ENCODE peak calls at places on chromosomes 5 and 9, in eight cellular contexts. O, J, C, A, U, T, G and M are unnamed samples.
A peak's percentile ranks its signal among the peaks of the same experiment; 100 is the strongest.

GRCh38 chr5:31645420-31646081 is 6.6 kb downstream of the PDZD2 start:
- DNase-seq in O (no peak), J (no peak), C (no peak), A (no peak), U (no peak), T (no peak), G (no peak), M (no peak)

GRCh38 chr9:133585481-133586367 is 23.5 kb downstream of the FAM163B start:
- DNase-seq in O (no peak), J (no peak), C (no peak), A (no peak), U (no peak), T (peak; percentile 35), G (no peak), M (no peak)

GRCh38 chr9:135949666-135950134 is 11.5 kb downstream of the UBAC1 start:
- DNase-seq in O (no peak), J (peak; percentile 67), C (no peak), A (no peak), U (no peak), T (no peak), G (no peak), M (no peak)

GRCh38 chr5:97752871-97753270 is 569.8 kb upstream of the RIOK2 start:
- DNase-seq in O (no peak), J (no peak), C (no peak), A (peak; percentile 30), U (no peak), T (no peak), G (no peak), M (no peak)

GRCh38 chr5:132765311-132766019 is 11.6 kb downstream of the SEPTIN8 start:
- DNase-seq in O (no peak), J (peak; percentile 53), C (no peak), A (no peak), U (no peak), T (no peak), G (no peak), M (no peak)

GRCh38 chr5:147809830-147810666 is 21.4 kb downstream of the SPINK1 start:
- DNase-seq in O (no peak), J (no peak), C (no peak), A (no peak), U (no peak), T (no peak), G (no peak), M (no peak)

GRCh38 chr5:78644741-78645300 is 3.8 kb downstream of the LHFPL2 start:
- DNase-seq in O (no peak), J (no peak), C (no peak), A (no peak), U (no peak), T (no peak), G (no peak), M (no peak)

GRCh38 chr9:84297162-84297821 is 43.3 kb downstream of the SLC28A3 start:
- DNase-seq in O (no peak), J (no peak), C (no peak), A (peak; percentile 27), U (no peak), T (no peak), G (no peak), M (no peak)

GRCh38 chr5:434443-435146 is 8.4 kb upstream of the EXOC3 start:
- DNase-seq in O (no peak), J (no peak), C (no peak), A (no peak), U (peak; percentile 55), T (no peak), G (no peak), M (no peak)

GRCh38 chr9:111896942-111897830 is 572 bp downstream of the UGCG start:
- DNase-seq in O (no peak), J (peak; percentile 65), C (peak; percentile 38), A (peak; percentile 51), U (peak; percentile 79), T (peak; percentile 55), G (peak; percentile 70), M (no peak)

GRCh38 chr5:2560435-2560834 is 191.0 kb downstream of the IRX2 start:
- DNase-seq in O (no peak), J (no peak), C (no peak), A (no peak), U (no peak), T (no peak), G (no peak), M (no peak)

GRCh38 chr9:136625101-136626065 is 37.3 kb upstream of the EGFL7 start:
- DNase-seq in O (no peak), J (peak; percentile 76), C (no peak), A (peak; percentile 88), U (peak; percentile 88), T (peak; percentile 70), G (peak; percentile 73), M (no peak)

GRCh38 chr5:141050622-141051525 is at the start of gene PCDHB1:
- DNase-seq in O (no peak), J (no peak), C (no peak), A (no peak), U (no peak), T (no peak), G (no peak), M (no peak)

GRCh38 chr5:111775224-111775623 is 18.2 kb upstream of the NREP start:
- DNase-seq in O (no peak), J (no peak), C (no peak), A (peak; percentile 70), U (no peak), T (peak; percentile 80), G (no peak), M (no peak)

GRCh38 chr5:123754167-123754840 is 242.3 kb downstream of the CSNK1G3 start:
- DNase-seq in O (no peak), J (no peak), C (no peak), A (peak; percentile 32), U (no peak), T (no peak), G (no peak), M (no peak)

GRCh38 chr5:115457985-115458384 is 86.6 kb downstream of the FEM1C start:
- DNase-seq in O (no peak), J (no peak), C (no peak), A (peak; percentile 88), U (no peak), T (no peak), G (no peak), M (no peak)

GRCh38 chr5:180990086-180990888 is 1.6 kb downstream of the BTNL3 start:
- DNase-seq in O (no peak), J (no peak), C (no peak), A (no peak), U (no peak), T (peak; percentile 42), G (no peak), M (no peak)
- H3K4me3 ChIP-seq in O (no peak overlapping the region), J (no peak overlapping the region), C (no peak overlapping the region), A (no peak overlapping the region), U (no peak overlapping the region), T (peak overlapping the region; percentile 28), G (no peak overlapping the region), M (peak overlapping the region; percentile 30)

DNA sequence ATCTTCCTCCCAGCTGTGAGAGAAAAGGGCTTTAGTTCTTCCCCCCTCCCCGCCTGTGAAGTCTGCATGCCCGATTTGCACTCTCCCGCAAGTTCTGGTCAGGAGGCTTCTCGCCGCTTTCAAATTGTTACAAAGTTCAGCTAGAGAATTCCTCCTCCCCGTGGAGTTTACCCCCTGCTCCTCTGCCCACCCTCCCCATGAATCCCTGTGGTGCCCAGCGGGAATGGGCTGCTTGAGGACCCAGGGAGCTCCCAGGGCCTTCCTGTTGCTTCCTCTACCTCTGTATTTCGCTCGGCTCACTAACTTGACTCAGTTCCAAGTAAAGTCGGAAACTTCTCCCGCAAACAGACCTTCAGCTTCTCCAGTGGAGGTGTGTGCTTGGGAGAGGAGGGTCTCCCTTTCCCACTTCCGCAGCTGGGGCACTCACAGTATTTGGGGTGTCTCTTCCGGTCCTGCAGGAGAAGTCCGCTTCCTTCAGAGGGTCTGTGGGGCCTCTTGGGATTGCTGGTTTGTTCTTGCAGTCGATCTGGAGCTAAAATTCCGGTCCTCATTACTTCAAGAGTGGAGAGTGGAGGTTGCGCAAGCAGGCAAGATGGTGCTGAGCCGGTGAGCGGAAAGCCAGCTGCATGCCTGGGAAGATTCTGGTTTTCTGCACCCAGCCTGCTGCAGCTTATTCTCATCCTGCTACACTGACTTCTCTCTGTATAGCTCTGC is 97.8 kb downstream of the ADAMTS12 start:
- DNase-seq in O (no peak), J (no peak), C (no peak), A (peak; percentile 25), U (no peak), T (no peak), G (no peak), M (no peak)
- H3K4me3 ChIP-seq in O (no peak overlapping the region), J (peak overlapping the region; percentile 16), C (no peak overlapping the region), A (no peak overlapping the region), U (no peak overlapping the region), T (no peak overlapping the region), G (no peak overlapping the region), M (no peak overlapping the region)

DNA sequence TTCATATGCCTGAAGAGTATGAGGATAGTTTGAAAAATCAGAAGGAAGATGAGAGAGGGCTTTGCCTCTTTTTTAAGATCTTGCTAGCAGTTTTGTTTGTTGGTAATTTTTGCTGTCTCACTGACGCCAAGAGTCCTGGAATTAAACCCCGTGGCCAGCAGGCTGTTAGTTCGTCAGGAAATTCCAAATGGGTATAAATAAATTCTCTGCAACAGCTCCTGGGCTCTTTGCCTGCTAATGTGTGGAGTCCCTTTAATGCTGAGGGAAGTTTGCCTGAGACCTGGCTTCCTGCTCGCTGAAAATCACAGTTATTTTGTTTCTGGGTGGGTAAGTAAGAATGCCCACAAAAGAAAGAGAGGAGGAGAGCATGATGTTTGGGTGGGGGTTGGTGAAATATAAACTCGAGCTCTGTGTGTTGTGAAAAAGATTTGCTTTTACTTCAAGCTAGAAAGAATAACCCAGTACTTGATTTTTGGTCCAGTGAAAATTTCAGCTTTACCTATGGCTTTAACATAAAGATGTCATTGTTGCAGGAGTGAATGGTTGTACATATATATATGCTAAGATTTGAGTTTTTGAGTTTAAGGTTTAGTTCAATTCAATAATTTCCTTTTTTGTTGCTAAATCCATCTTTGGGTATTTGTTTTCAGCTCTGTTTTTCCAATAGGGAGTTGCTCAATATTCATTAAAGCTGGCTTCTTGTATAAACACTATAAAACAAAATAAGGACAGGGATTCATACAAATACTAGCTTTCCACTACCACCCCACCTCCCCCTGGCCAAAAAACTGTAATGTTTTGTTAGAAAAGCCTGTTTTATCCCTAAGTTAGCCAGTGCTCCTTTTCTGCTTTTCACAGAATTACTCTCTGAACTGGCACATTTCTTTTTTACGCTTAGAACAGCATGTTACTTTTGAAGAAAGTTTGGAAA is 147.8 kb upstream of the DMRT1 start:
- DNase-seq in O (no peak), J (peak; percentile 37), C (peak; percentile 55), A (peak; percentile 84), U (peak; percentile 93), T (no peak), G (peak; percentile 64), M (no peak)
- H3K4me3 ChIP-seq in O (no peak overlapping the region), J (peak overlapping the region; percentile 70), C (no peak overlapping the region), A (no peak overlapping the region), U (peak overlapping the region; percentile 31), T (no peak overlapping the region), G (peak overlapping the region; percentile 25), M (no peak overlapping the region)

DNA sequence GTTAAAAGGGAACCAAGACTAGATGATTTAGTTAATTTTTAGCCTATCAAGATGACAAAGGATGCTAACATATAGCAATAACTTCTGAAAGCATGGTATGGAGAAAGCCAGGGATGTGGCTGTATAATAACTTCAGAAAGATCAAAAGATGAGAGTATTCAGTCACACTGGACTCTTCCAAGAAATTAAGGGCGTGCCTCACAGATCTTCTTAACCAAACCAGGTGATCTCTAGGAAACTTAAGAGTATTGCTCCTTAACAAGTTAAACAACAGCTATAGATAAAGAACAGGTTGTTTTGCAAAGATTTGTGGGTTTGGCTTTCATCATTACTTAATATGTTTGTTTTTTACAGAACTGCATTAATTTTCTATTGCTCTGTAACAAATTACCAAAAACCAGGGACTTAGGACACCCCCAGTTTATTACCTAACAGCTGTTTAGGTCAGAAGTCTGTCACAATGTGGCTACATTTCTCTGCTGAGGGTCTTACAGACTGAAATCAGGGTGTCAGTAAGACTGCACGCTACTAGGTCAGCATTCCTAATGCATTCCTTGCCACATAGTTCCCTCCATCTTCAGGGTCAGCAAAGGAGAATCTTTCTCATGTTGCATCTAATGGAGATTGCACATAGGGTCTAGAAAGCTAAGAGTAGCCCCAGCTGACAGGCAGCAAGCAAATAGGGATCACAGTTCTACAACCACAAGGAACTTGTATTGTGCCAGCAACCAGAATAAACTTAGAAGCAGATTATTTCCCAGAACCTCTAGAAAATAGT is 113.8 kb downstream of the WDR70 start:
- DNase-seq in O (no peak), J (no peak), C (no peak), A (peak; percentile 2), U (no peak), T (no peak), G (no peak), M (no peak)
- H3K4me3 ChIP-seq in O (no peak overlapping the region), J (no peak overlapping the region), C (no peak overlapping the region), A (no peak overlapping the region), U (no peak overlapping the region), T (no peak overlapping the region), G (no peak overlapping the region), M (no peak overlapping the region)